ENCODE peak calls at places on chromosome 19, in four cellular contexts. N is CD4-positive, alpha-beta T cell; L is left ventricle myocardium inferior; P is esophagus squamous epithelium. J is an unnamed sample.
A peak's percentile ranks its signal among the peaks of the same experiment; 100 is the strongest.

GRCh38 chr19:3844596-3844995 is 24.2 kb downstream of the ZFR2 start:
- DNase-seq in N (no peak), L (no peak), P (no peak), J (no peak)

GRCh38 chr19:46471116-46471733 is at the start of gene PNMA8A:
- DNase-seq in N (no peak), L (peak; percentile 74), P (no peak), J (peak; percentile 54)

GRCh38 chr19:688992-689391 is 6.3 kb downstream of the PRSS57 start:
- DNase-seq in N (no peak), L (no peak), P (no peak), J (no peak)

GRCh38 chr19:57248646-57249045 is 8.2 kb downstream of the ZNF805 start:
- DNase-seq in N (no peak), L (no peak), P (no peak), J (no peak)

GRCh38 chr19:49758292-49758691 is 4.8 kb downstream of the TSKS start:
- DNase-seq in N (no peak), L (no peak), P (no peak), J (no peak)

GRCh38 chr19:12841094-12841493 is 2.8 kb downstream of the MAST1 start:
- DNase-seq in N (no peak), L (no peak), P (no peak), J (no peak)

GRCh38 chr19:8615813-8616596 is 5.5 kb upstream of the ADAMTS10 start:
- DNase-seq in N (peak; percentile 44), L (peak; percentile 51), P (no peak), J (peak; percentile 43)

GRCh38 chr19:49506575-49507105 is 5.8 kb upstream of the FCGRT start:
- DNase-seq in N (peak; percentile 73), L (peak; percentile 43), P (no peak), J (peak; percentile 64)

GRCh38 chr19:38422405-38422804 is 3.6 kb downstream of the RASGRP4 start:
- DNase-seq in N (no peak), L (no peak), P (no peak), J (no peak)

GRCh38 chr19:18763674-18764590 is 27.2 kb downstream of the COMP start:
- DNase-seq in N (no peak), L (no peak), P (no peak), J (no peak)

GRCh38 chr19:2922987-2923386 is 21.8 kb downstream of the ZNF77 start:
- DNase-seq in N (no peak), L (no peak), P (no peak), J (no peak)

GRCh38 chr19:11113140-11113708 is 24.0 kb downstream of the LDLR start:
- DNase-seq in N (no peak), L (no peak), P (no peak), J (no peak)

GRCh38 chr19:49689133-49690072 is at the start of gene ADM5:
- DNase-seq in N (no peak), L (peak; percentile 50), P (no peak), J (peak; percentile 54)

GRCh38 chr19:4768934-4769777 is 22.4 kb upstream of the FEM1A start:
- DNase-seq in N (peak; percentile 65), L (peak; percentile 75), P (no peak), J (peak; percentile 75)

GRCh38 chr19:7480975-7481265 is 7.9 kb downstream of the PEX11G start:
- DNase-seq in N (no peak), L (no peak), P (no peak), J (no peak)
- H3K27ac ChIP-seq in N (no peak overlapping the region), L (no peak overlapping the region), P (no peak overlapping the region), J (no peak overlapping the region)

DNA sequence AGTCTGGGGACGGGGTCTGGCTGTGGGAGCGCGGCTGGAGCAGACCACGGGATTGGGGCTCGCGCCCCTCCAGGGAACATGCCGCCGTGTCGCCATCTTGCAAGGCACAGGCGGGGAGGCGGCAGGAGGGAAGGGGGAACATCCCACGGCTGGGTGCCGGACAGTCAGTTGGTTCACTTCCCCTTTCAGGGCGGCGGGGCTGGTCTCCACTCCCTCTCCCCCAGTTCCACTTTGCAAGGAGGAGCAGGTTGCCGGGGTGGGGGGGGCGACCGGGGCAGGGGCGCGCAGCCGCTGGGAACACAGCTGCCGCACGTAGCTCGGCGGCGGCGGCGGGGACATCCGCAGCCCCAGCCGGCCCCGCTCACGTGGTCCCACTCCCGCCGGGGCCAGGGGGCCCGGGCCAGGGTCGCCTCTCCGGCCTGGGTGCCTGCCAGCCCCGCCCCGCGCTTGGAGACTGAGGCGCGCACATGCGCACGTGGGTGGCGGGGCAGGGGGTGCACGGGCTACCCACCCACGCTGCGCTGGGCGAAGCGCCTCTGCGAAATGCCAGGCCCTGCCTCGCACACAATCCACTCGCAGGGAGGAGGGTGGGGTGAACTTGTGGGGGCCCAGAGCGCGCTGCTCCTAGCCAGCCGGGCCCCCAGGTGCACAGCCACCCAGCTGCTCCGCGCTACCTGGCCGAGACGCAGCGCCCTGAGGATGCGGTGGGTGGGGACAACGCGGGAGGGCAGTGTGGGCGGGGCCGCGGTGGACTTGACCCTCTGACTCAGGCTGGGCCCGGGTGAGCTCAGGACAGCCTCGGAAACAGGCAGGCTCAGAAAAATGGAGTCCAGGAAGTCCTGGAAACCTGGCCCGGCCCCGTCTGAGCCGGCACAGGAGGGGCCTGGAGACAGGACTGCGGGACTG is 6.4 kb downstream of the KLF16 start:
- DNase-seq in N (no peak), L (peak; percentile 82), P (no peak), J (peak; percentile 76)
- H3K9me3 ChIP-seq in N (no peaks in the 10 kb centered on the region), L (no peaks in the 10 kb centered on the region), P (no peaks in the 10 kb centered on the region), J (no peaks in the 10 kb centered on the region)

DNA sequence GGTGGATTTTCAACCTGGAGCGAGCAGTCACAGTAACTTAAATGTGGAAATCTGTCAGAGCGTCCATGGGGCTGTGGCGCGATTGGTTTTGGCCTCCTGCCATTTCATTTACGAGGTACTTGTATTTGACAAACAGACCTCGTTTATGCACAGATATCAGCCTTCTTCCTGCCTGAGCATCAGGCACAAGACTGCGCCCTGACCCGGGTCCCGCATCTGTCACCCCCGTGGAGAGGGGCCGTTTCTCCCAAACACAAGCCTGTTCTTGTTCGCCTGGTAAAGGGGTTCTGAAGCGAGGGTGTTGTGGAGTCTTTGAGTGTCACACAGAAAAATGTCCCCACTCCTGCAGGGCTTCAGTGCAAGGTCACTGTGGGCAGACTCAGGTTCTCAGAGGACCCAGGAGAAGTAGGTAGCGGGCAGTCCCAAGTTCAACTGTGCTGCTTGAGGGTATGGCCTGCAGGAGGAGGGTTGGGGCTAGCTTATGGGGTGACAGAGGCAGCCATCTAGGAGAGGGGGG is 202.3 kb downstream of the URI1 start:
- DNase-seq in N (no peak), L (no peak), P (no peak), J (no peak)
- H3K27ac ChIP-seq in N (no peak overlapping the region), L (no peak overlapping the region), P (no peak overlapping the region), J (no peak overlapping the region)

GRCh38 chr19:41239363-41239762 is 20.3 kb downstream of the AXL start:
- DNase-seq in N (no peak), L (no peak), P (no peak), J (no peak)
- H3K9me3 ChIP-seq in N (no peaks in the 10 kb centered on the region), L (no peaks in the 10 kb centered on the region), P (no peaks in the 10 kb centered on the region), J (no peaks in the 10 kb centered on the region)

GRCh38 chr19:13905634-13906524 is at the start of the genes BRME1 and CC2D1A:
- DNase-seq in N (peak; percentile 92), L (peak; percentile 94), P (peak; percentile 53), J (peak; percentile 85)
- H3K27ac ChIP-seq in N (peak within 1 kb of the TSS; percentile 49), L (peak within 1 kb of the TSS; percentile 74), P (peak within 1 kb of the TSS; percentile 92), J (peak within 1 kb of the TSS; percentile 45)

GRCh38 chr19:33872445-33873320 is 76.0 kb downstream of the KCTD15 start:
- DNase-seq in N (no peak), L (no peak), P (no peak), J (no peak)

GRCh38 chr19:33868076-33868735 is 71.5 kb downstream of the KCTD15 start:
- DNase-seq in N (no peak), L (no peak), P (no peak), J (peak; percentile 21)

GRCh38 chr19:33876192-33876591 is 79.5 kb downstream of the KCTD15 start:
- DNase-seq in N (no peak), L (no peak), P (no peak), J (no peak)

GRCh38 chr19:33868821-33869412 is 72.2 kb downstream of the KCTD15 start:
- DNase-seq in N (no peak), L (peak; percentile 35), P (no peak), J (peak; percentile 43)

DNA sequence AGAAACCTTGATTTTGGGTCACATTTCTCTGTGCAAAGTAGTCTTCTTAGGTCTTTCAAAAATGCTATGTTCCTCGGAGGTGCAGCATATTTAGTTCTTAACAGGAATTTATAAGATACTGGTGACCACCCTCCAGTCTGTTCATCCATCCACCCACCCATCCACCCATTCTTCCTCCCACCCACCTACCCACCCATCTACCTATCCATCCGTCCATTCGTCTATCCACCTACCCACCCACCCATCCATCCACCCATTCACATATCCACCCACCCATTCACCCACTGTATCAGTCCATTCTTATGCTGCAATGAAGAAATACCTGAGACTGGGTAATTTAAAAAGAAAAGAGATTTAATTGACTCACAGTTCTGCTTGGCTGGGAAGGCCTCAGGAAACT is 74.9 kb downstream of the KCTD15 start:
- DNase-seq in N (no peak), L (no peak), P (no peak), J (no peak)
- H3K9me3 ChIP-seq in N (no peaks in the 10 kb centered on the region), L (no peaks in the 10 kb centered on the region), P (no peaks in the 10 kb centered on the region), J (no peaks in the 10 kb centered on the region)

DNA sequence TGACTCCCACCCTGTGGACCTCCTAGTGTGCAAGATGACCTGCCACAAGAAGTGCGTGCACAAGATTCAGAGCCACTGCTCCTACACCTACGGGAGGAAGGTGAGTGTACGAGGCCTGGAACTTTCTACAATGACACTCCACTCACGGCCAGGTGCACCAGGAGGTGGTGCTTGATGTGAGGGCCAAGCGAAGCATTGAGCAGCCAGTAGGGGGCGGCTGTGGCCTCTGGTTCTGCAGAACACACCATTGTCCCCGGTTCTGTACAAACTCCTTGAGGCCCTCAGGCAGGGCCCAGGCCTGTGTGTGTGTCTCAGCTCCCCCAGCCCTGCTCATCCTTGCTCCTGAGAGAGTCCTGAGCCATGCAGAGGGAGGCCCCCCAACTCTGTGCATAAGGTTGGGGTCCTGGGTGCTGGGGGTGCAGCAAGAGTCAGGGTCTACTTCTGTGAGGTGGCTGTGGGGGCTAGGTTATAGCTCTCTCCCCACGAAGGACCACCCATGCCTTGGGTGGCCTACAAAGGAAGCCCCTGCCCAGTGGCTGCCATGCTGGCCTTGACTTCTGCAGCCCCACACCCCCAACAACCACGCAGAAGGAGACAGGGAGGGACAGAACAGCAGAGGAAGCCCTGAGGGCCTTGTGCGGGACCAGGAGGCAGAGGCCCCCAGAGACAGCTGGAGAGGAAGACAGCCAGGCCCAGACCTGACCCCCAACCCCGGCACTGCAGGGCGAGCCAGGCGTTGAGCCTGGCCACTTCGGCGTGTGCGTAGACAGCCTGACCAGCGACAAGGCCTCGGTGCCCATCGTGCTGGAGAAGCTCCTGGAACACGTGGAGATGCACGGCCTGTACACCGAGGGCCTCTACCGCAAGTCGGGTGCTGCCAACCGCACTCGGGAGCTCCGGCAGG is 9.7 kb upstream of the USE1 start:
- DNase-seq in N (peak; percentile 63), L (peak; percentile 47), P (no peak), J (peak; percentile 50)
- H3K27ac ChIP-seq in N (no peak overlapping the region), L (no peak overlapping the region), P (no peak overlapping the region), J (no peak overlapping the region)

J was measured in endothelial cell of umbilical vein.